ENCODE peak calls at places on chromosomes 1 and 21, in six cellular contexts. M, O, J, D, Y and B are unnamed samples.

GRCh38 chr21:36709868-36710728 is 11.2 kb downstream of the SIM2 start:
- DNase-seq in M (no peak), O (no peak), J (no peak), D (no peak), Y (no peak), B (no peak)

GRCh38 chr1:20390589-20391331 is 95.2 kb downstream of the CAMK2N1 start:
- DNase-seq in M (no peak), O (no peak), J (peak), D (no peak), Y (peak), B (no peak)

GRCh38 chr21:32096411-32096810 is 182.4 kb downstream of the MIS18A start:
- DNase-seq in M (no peak), O (peak), J (no peak), D (no peak), Y (no peak), B (peak)

GRCh38 chr21:41878831-41879189 is 334 bp downstream of the PRDM15 start:
- DNase-seq in M (peak), O (peak), J (peak), D (peak), Y (peak), B (peak)

GRCh38 chr1:40593449-40594186 is 62.2 kb downstream of the ZNF684 start:
- DNase-seq in M (no peak), O (no peak), J (no peak), D (no peak), Y (no peak), B (no peak)

GRCh38 chr1:154972517-154973343 is 1.8 kb upstream of the CKS1B start:
- DNase-seq in M (no peak), O (peak), J (peak), D (no peak), Y (peak), B (no peak)

GRCh38 chr21:45875416-45875760 is 106.2 kb upstream of the COL6A1 start:
- DNase-seq in M (no peak), O (no peak), J (no peak), D (no peak), Y (no peak), B (no peak)

GRCh38 chr1:210340311-210340710 is 11.6 kb downstream of the HHAT start:
- DNase-seq in M (no peak), O (no peak), J (no peak), D (no peak), Y (no peak), B (no peak)

GRCh38 chr1:51644533-51645197 is 27.8 kb downstream of the OSBPL9 start:
- DNase-seq in M (no peak), O (no peak), J (peak), D (no peak), Y (peak), B (no peak)

GRCh38 chr1:12435639-12436344 is 182.2 kb downstream of the DHRS3 start:
- DNase-seq in M (no peak), O (no peak), J (peak), D (no peak), Y (peak), B (no peak)

GRCh38 chr1:50774759-50775351 is 185.2 kb downstream of the FAF1 start:
- DNase-seq in M (no peak), O (no peak), J (peak), D (no peak), Y (peak), B (no peak)

GRCh38 chr1:94276900-94277581 is 39.7 kb upstream of the ARHGAP29 start:
- DNase-seq in M (no peak), O (no peak), J (no peak), D (no peak), Y (peak), B (no peak)

GRCh38 chr1:93015590-93015989 is 54.3 kb upstream of the DIPK1A start:
- DNase-seq in M (no peak), O (no peak), J (peak), D (no peak), Y (no peak), B (no peak)

GRCh38 chr1:93016171-93016570 is 54.9 kb upstream of the DIPK1A start:
- DNase-seq in M (no peak), O (no peak), J (peak), D (no peak), Y (no peak), B (no peak)

GRCh38 chr1:93007941-93008577 is 46.8 kb upstream of the DIPK1A start:
- DNase-seq in M (no peak), O (no peak), J (peak), D (no peak), Y (no peak), B (no peak)

GRCh38 chr1:93014156-93014555 is 52.9 kb upstream of the DIPK1A start:
- DNase-seq in M (no peak), O (no peak), J (peak), D (no peak), Y (no peak), B (no peak)

DNA sequence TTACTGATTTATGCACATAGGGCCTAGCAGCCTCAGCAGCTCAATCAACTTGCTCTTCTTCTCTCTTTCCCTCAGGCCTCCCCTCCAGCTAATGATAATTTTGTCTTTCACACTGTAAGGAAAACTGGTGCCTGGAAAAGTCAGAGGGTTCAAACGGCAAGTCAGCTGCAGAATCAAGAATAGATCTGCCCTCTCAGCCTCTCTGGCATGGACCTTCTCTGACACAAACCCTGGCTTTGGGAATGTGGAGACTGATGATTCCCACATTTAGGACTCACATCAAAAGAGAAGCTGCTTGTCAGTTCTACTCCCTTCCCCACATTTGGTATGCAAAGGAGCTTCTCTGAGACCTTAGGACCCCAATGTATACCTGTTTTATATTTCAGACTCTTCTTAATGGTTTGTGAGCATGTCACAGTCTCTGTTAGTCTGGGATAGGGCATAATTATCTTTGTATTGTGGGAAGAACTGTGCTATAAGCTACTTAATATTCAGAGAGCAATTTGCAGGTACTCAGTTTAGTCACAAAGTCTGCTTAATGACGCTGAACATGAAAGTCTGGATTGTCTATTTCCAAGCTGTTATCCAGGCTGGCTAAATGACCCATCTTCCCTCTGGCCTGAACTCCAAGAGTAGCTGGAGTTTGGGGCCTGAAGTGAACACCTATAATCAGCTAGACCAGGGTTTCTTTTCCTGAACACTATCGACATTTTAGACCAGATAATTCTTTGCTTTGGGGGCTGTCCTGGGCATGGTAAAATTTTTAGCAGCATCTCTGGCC is 52.2 kb upstream of the DIPK1A start:
- DNase-seq in M (no peak), O (no peak), J (no peak), D (no peak), Y (no peak), B (no peak)
- TF ChIP-seq CTCF in M (no peak), O (no peak), J (no peak), D (no peak), Y (no peak), B (no peak)

GRCh38 chr1:156970017-156970416 is 49.6 kb downstream of the LRRC71 start:
- DNase-seq in M (no peak), O (no peak), J (peak), D (no peak), Y (no peak), B (no peak)
- TF ChIP-seq CTCF in M (peak), O (no peak), J (no peak), D (no peak), Y (peak), B (peak)

GRCh38 chr1:86650065-86650464 is 54.3 kb upstream of the SH3GLB1 start:
- DNase-seq in M (no peak), O (no peak), J (no peak), D (no peak), Y (no peak), B (no peak)
- TF ChIP-seq CTCF in M (no peak), O (no peak), J (no peak), D (no peak), Y (no peak), B (no peak)

DNA sequence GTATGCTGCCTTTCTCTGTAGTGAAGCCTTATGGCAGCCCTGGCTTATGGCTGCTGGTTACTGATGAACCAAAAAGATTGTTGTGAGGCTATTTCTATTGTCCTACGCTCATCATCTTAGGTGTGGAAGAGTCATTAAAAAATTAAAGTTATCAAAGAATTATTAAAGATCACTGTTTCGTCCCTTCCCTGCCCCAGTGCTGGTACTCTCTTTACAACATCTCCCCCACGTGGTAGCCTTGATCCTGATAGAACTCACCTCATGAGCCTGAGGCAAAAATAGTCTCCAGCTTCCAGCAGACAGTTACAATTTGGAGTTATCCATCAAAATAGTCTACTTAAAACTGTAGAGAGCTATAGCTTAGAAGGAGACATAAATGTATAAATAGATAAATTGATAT is 201.5 kb downstream of the S1PR1 start:
- DNase-seq in M (no peak), O (no peak), J (peak), D (no peak), Y (no peak), B (no peak)
- TF ChIP-seq CTCF in M (peak), O (peak), J (peak), D (no peak), Y (peak), B (peak)

GRCh38 chr1:237679687-237680086 is 211.0 kb downstream of the ZP4 start:
- DNase-seq in M (no peak), O (no peak), J (no peak), D (no peak), Y (no peak), B (no peak)

GRCh38 chr1:237672748-237673147 is 218.0 kb downstream of the ZP4 start:
- DNase-seq in M (no peak), O (no peak), J (no peak), D (no peak), Y (no peak), B (no peak)

GRCh38 chr1:237681210-237681609 is 209.5 kb downstream of the ZP4 start:
- DNase-seq in M (no peak), O (no peak), J (peak), D (no peak), Y (no peak), B (no peak)

DNA sequence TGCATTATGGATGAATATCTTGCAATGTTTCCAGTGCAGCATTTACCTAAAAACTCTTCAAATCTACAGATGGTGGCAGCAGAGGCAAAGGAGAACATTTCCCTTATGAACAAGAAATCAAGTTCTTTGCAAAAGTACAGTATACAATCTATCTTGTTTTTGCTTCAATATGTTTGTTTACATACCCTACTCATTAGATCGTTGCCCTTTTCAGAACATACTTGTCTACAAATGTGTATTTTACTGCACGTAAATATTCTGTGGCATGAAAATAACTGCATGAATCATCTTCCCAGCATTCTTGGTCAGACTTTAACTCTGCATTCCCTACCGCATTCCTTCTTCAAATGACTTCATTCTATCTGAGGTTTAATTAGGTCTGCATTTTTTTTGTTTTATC is 212.7 kb downstream of the ZP4 start:
- DNase-seq in M (no peak), O (no peak), J (peak), D (no peak), Y (peak), B (no peak)
- TF ChIP-seq CTCF in M (peak), O (peak), J (peak), D (no peak), Y (no peak), B (peak)

DNA sequence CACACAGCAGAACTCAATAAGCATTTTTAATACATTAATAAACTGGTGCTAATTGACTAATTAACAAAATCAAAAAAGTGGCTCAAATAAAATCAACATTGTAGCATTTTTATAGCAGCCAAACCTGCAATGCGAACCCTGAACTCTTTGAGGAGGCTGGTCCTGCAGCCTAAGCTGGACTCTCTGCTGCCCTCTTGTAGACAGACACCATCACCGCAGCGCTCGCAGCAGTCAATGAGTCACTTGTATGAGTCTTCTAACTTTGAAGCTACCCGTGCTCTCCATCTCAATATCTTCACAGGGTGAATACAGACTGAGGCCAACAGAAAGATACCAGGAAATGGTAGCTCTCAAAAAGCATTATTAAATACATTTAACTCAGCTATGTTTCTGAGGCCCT is 9.7 kb upstream of the KRTAP7-1 start:
- DNase-seq in M (peak), O (no peak), J (no peak), D (no peak), Y (no peak), B (no peak)
- TF ChIP-seq CTCF in M (peak), O (peak), J (no peak), D (no peak), Y (peak), B (peak)

GRCh38 chr1:227445746-227446145 is 117.6 kb upstream of the ZNF678 start:
- DNase-seq in M (no peak), O (no peak), J (no peak), D (no peak), Y (no peak), B (no peak)

GRCh38 chr1:227449727-227450420 is 113.5 kb upstream of the ZNF678 start:
- DNase-seq in M (no peak), O (no peak), J (no peak), D (no peak), Y (no peak), B (no peak)

GRCh38 chr1:227449051-227449450 is 114.3 kb upstream of the ZNF678 start:
- DNase-seq in M (peak), O (no peak), J (no peak), D (no peak), Y (no peak), B (no peak)

GRCh38 chr1:227445092-227445674 is 118.2 kb upstream of the ZNF678 start:
- DNase-seq in M (no peak), O (no peak), J (no peak), D (no peak), Y (no peak), B (no peak)

GRCh38 chr1:227447531-227447990 is 115.8 kb upstream of the ZNF678 start:
- DNase-seq in M (peak), O (peak), J (no peak), D (no peak), Y (no peak), B (no peak)
- TF ChIP-seq CTCF in M (peak), O (peak), J (peak), D (no peak), Y (peak), B (peak)

GRCh38 chr1:157403608-157404007 is 148.7 kb downstream of the FCRL5 start:
- DNase-seq in M (no peak), O (no peak), J (no peak), D (no peak), Y (no peak), B (no peak)

GRCh38 chr1:157400766-157401165 is 151.5 kb downstream of the FCRL5 start:
- DNase-seq in M (peak), O (no peak), J (no peak), D (no peak), Y (no peak), B (no peak)

GRCh38 chr1:157399343-157399983 is 152.9 kb downstream of the FCRL5 start:
- DNase-seq in M (no peak), O (no peak), J (no peak), D (no peak), Y (no peak), B (no peak)

GRCh38 chr1:157403203-157403602 is 149.1 kb downstream of the FCRL5 start:
- DNase-seq in M (no peak), O (no peak), J (no peak), D (no peak), Y (peak), B (no peak)

GRCh38 chr1:157399984-157400382 is 152.3 kb downstream of the FCRL5 start:
- DNase-seq in M (no peak), O (no peak), J (no peak), D (no peak), Y (peak), B (no peak)
- TF ChIP-seq CTCF in M (no peak), O (no peak), J (no peak), D (no peak), Y (no peak), B (no peak)

DNA sequence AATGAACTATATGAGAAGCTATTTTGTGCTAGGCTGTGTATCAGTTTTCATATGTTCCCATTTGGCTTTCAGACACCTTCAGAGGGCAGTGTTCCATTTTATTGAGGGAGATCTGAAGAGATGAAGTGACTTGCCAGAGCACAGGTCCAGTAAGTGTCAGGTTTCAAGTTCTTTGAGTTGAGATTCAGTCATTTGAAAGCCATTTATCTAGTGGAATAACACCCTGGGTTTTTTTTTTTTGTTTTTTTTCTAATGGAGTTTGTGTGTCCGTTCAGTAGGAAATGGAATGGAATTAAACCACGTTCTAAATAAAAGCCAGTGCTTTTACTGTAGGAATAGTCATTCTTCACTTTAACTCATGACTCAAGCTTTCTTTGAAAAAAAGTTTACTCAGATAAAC is 652.9 kb upstream of the USP24 start:
- DNase-seq in M (no peak), O (no peak), J (peak), D (no peak), Y (peak), B (no peak)
- TF ChIP-seq CTCF in M (peak), O (no peak), J (no peak), D (no peak), Y (peak), B (no peak)